ENCODE peak calls at places on chromosome 1, in four cellular contexts. One of them, this sample, is unnamed.

GRCh38 chr1:226862900-226863299 is 7.5 kb upstream of the PSEN2 start:
- DNase-seq in dorsolateral prefrontal cortex: no peak
- DNase-seq in OCI-LY7: no peak
- DNase-seq in progenitor cell of endocrine pancreas: no peak
- DNase-seq in this sample: no peak

GRCh38 chr1:33454646-33455282 is 17.7 kb upstream of the ZSCAN20 start:
- DNase-seq in dorsolateral prefrontal cortex: no peak
- DNase-seq in progenitor cell of endocrine pancreas: no peak
- DNase-seq in OCI-LY7: no peak
- DNase-seq in this sample: peak

GRCh38 chr1:46547481-46548383 is 3.7 kb downstream of the KNCN start:
- DNase-seq in dorsolateral prefrontal cortex: peak
- DNase-seq in OCI-LY7: peak
- DNase-seq in progenitor cell of endocrine pancreas: no peak
- DNase-seq in this sample: peak

GRCh38 chr1:243374412-243374811 is 118.6 kb downstream of the SDCCAG8 start:
- DNase-seq in dorsolateral prefrontal cortex: no peak
- DNase-seq in progenitor cell of endocrine pancreas: no peak
- DNase-seq in OCI-LY7: no peak
- DNase-seq in this sample: no peak

GRCh38 chr1:228009828-228010775 is 3.3 kb downstream of the WNT3A start:
- DNase-seq in OCI-LY7: peak
- DNase-seq in progenitor cell of endocrine pancreas: no peak
- DNase-seq in dorsolateral prefrontal cortex: no peak
- DNase-seq in this sample: peak

GRCh38 chr1:93963585-93963984 is 54.4 kb upstream of the GCLM start:
- DNase-seq in progenitor cell of endocrine pancreas: no peak
- DNase-seq in dorsolateral prefrontal cortex: no peak
- DNase-seq in OCI-LY7: no peak
- DNase-seq in this sample: no peak

GRCh38 chr1:15455522-15455921 is 1.0 kb upstream of the CELA2A start:
- DNase-seq in dorsolateral prefrontal cortex: no peak
- DNase-seq in OCI-LY7: no peak
- DNase-seq in progenitor cell of endocrine pancreas: no peak
- DNase-seq in this sample: no peak

GRCh38 chr1:59379028-59379728 is 82.3 kb downstream of the FGGY start:
- DNase-seq in OCI-LY7: no peak
- DNase-seq in dorsolateral prefrontal cortex: no peak
- DNase-seq in progenitor cell of endocrine pancreas: no peak
- DNase-seq in this sample: no peak

GRCh38 chr1:239987103-239987745 is 104.5 kb upstream of the FMN2 start:
- DNase-seq in OCI-LY7: peak
- DNase-seq in dorsolateral prefrontal cortex: no peak
- DNase-seq in progenitor cell of endocrine pancreas: no peak
- DNase-seq in this sample: peak

DNA sequence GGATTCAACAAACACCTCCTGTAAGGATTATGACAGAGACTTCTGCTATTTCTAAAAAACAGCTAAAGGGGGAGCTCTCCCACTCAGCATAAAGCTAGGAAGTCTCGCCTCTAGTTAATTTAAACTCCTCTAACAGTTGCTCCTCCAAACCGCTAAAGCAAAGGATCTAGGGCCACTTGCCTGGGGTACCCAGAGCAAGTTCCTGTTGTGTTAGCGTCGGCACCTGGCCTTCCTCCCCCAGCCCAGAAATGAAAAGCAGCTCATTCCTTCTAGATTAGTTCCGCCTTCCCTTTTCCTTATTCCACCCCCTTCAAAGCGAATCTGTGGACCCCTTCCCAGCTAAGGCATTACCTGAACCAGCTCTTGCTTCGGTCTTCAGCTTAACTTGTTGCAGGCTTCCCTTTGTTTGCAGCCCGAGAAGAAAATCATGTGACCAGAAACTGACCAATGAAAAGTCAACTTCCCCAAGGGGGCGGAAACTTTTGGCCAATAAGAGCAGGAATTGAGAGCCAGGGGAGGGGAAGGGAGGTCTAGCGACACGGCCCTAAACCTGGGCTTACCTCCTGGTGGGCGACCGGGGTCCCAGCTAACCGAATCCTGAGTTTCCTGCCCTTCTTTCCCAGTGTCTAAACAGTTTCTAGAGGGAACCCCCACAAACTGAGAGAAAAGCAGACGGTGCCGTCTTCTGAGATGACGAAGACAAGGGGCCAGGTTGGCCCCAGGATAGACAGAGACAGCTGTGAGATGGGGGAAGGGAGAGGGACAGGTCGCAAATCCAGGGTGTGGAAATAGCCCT is at the start of gene PBXIP1:
- DNase-seq in dorsolateral prefrontal cortex: no peak
- DNase-seq in progenitor cell of endocrine pancreas: peak
- DNase-seq in OCI-LY7: peak
- DNase-seq in this sample: peak
- TF ChIP-seq CTCF in dorsolateral prefrontal cortex: peak
- TF ChIP-seq CTCF in progenitor cell of endocrine pancreas: peak
- TF ChIP-seq CTCF in OCI-LY7: peak
- TF ChIP-seq CTCF in this sample: no peak

GRCh38 chr1:11858968-11859871 is 475 bp upstream of the NPPB start:
- DNase-seq in progenitor cell of endocrine pancreas: peak
- DNase-seq in dorsolateral prefrontal cortex: no peak
- DNase-seq in OCI-LY7: peak
- DNase-seq in this sample: no peak
- TF ChIP-seq CTCF in progenitor cell of endocrine pancreas: peak
- TF ChIP-seq CTCF in dorsolateral prefrontal cortex: no peak
- TF ChIP-seq CTCF in OCI-LY7: peak
- TF ChIP-seq CTCF in this sample: no peak

GRCh38 chr1:53022179-53022578 is 39.8 kb upstream of the PODN start:
- DNase-seq in dorsolateral prefrontal cortex: no peak
- DNase-seq in progenitor cell of endocrine pancreas: no peak
- DNase-seq in OCI-LY7: no peak
- DNase-seq in this sample: no peak
- TF ChIP-seq CTCF in dorsolateral prefrontal cortex: no peak
- TF ChIP-seq CTCF in progenitor cell of endocrine pancreas: no peak
- TF ChIP-seq CTCF in OCI-LY7: peak
- TF ChIP-seq CTCF in this sample: peak

GRCh38 chr1:10665930-10666850 is 130.3 kb downstream of the CASZ1 start:
- DNase-seq in OCI-LY7: no peak
- DNase-seq in progenitor cell of endocrine pancreas: no peak
- DNase-seq in dorsolateral prefrontal cortex: no peak
- DNase-seq in this sample: no peak

GRCh38 chr1:10663668-10664035 is 132.8 kb downstream of the CASZ1 start:
- DNase-seq in progenitor cell of endocrine pancreas: no peak
- DNase-seq in OCI-LY7: no peak
- DNase-seq in dorsolateral prefrontal cortex: no peak
- DNase-seq in this sample: peak

GRCh38 chr1:10665226-10665625 is 131.2 kb downstream of the CASZ1 start:
- DNase-seq in progenitor cell of endocrine pancreas: no peak
- DNase-seq in OCI-LY7: no peak
- DNase-seq in dorsolateral prefrontal cortex: no peak
- DNase-seq in this sample: no peak

GRCh38 chr1:10662824-10663667 is 133.4 kb downstream of the CASZ1 start:
- DNase-seq in dorsolateral prefrontal cortex: no peak
- DNase-seq in OCI-LY7: no peak
- DNase-seq in progenitor cell of endocrine pancreas: no peak
- DNase-seq in this sample: no peak

GRCh38 chr1:10664251-10664650 is 132.2 kb downstream of the CASZ1 start:
- DNase-seq in dorsolateral prefrontal cortex: no peak
- DNase-seq in OCI-LY7: no peak
- DNase-seq in progenitor cell of endocrine pancreas: no peak
- DNase-seq in this sample: peak
- TF ChIP-seq CTCF in dorsolateral prefrontal cortex: no peak
- TF ChIP-seq CTCF in OCI-LY7: no peak
- TF ChIP-seq CTCF in progenitor cell of endocrine pancreas: no peak
- TF ChIP-seq CTCF in this sample: no peak

GRCh38 chr1:63617450-63617849 is 24.2 kb downstream of the PGM1 start:
- DNase-seq in OCI-LY7: no peak
- DNase-seq in dorsolateral prefrontal cortex: no peak
- DNase-seq in progenitor cell of endocrine pancreas: no peak
- DNase-seq in this sample: no peak

GRCh38 chr1:63618001-63618400 is 24.8 kb downstream of the PGM1 start:
- DNase-seq in OCI-LY7: no peak
- DNase-seq in progenitor cell of endocrine pancreas: no peak
- DNase-seq in dorsolateral prefrontal cortex: no peak
- DNase-seq in this sample: no peak

GRCh38 chr1:63612564-63612963 is 19.4 kb downstream of the PGM1 start:
- DNase-seq in OCI-LY7: no peak
- DNase-seq in progenitor cell of endocrine pancreas: no peak
- DNase-seq in dorsolateral prefrontal cortex: no peak
- DNase-seq in this sample: no peak

GRCh38 chr1:63612971-63613370 is 19.8 kb downstream of the PGM1 start:
- DNase-seq in dorsolateral prefrontal cortex: no peak
- DNase-seq in progenitor cell of endocrine pancreas: no peak
- DNase-seq in OCI-LY7: no peak
- DNase-seq in this sample: no peak

GRCh38 chr1:63615809-63616420 is 22.7 kb downstream of the PGM1 start:
- DNase-seq in dorsolateral prefrontal cortex: no peak
- DNase-seq in OCI-LY7: peak
- DNase-seq in progenitor cell of endocrine pancreas: peak
- DNase-seq in this sample: peak
- TF ChIP-seq CTCF in dorsolateral prefrontal cortex: peak
- TF ChIP-seq CTCF in OCI-LY7: peak
- TF ChIP-seq CTCF in progenitor cell of endocrine pancreas: peak
- TF ChIP-seq CTCF in this sample: peak

GRCh38 chr1:107480548-107480947 is 339.7 kb downstream of the NTNG1 start:
- DNase-seq in OCI-LY7: peak
- DNase-seq in progenitor cell of endocrine pancreas: no peak
- DNase-seq in dorsolateral prefrontal cortex: peak
- DNase-seq in this sample: no peak
- TF ChIP-seq CTCF in OCI-LY7: no peak
- TF ChIP-seq CTCF in progenitor cell of endocrine pancreas: no peak
- TF ChIP-seq CTCF in dorsolateral prefrontal cortex: peak
- TF ChIP-seq CTCF in this sample: no peak

DNA sequence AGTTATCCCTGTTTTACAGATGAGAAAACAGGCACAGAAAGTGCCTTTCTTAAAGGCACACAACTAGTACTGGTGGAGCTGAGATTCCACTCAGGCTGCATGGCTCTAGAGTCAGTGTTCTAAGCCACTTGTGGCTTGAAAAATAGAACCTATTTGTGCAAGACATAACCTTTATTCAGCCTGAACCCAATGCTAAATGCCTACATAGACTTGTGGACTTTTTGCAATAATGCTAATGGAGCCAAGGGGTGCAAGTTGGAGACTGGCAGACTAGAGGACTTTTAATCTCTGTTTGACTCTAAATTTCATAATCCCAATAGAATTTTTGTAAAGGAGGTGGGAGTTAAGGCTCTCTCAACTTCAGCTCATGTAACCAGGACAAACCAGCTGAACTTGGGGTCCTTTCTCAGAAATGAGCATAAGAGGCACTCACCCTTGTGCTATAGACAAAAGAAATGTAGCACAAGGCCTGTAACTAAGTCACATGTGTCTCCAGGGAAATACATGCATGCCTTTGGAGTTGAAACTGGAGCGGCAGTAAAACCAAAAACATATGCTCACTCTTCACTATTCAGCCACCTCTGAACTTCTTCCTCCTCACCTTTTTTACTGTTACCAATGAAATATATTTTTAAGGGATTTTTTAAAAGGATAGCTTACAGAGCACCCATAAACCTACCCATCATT is 43.0 kb upstream of the AK4 start:
- DNase-seq in progenitor cell of endocrine pancreas: no peak
- DNase-seq in OCI-LY7: no peak
- DNase-seq in dorsolateral prefrontal cortex: no peak
- DNase-seq in this sample: no peak
- TF ChIP-seq CTCF in progenitor cell of endocrine pancreas: no peak
- TF ChIP-seq CTCF in OCI-LY7: no peak
- TF ChIP-seq CTCF in dorsolateral prefrontal cortex: no peak
- TF ChIP-seq CTCF in this sample: no peak

GRCh38 chr1:119275145-119275929 is 93.2 kb upstream of the HAO2 start:
- DNase-seq in dorsolateral prefrontal cortex: no peak
- DNase-seq in progenitor cell of endocrine pancreas: peak
- DNase-seq in OCI-LY7: peak
- DNase-seq in this sample: peak

GRCh38 chr1:119279441-119280415 is 88.9 kb upstream of the HAO2 start:
- DNase-seq in progenitor cell of endocrine pancreas: no peak
- DNase-seq in OCI-LY7: no peak
- DNase-seq in dorsolateral prefrontal cortex: no peak
- DNase-seq in this sample: no peak

GRCh38 chr1:119275930-119276215 is 92.7 kb upstream of the HAO2 start:
- DNase-seq in OCI-LY7: no peak
- DNase-seq in progenitor cell of endocrine pancreas: no peak
- DNase-seq in dorsolateral prefrontal cortex: no peak
- DNase-seq in this sample: no peak

DNA sequence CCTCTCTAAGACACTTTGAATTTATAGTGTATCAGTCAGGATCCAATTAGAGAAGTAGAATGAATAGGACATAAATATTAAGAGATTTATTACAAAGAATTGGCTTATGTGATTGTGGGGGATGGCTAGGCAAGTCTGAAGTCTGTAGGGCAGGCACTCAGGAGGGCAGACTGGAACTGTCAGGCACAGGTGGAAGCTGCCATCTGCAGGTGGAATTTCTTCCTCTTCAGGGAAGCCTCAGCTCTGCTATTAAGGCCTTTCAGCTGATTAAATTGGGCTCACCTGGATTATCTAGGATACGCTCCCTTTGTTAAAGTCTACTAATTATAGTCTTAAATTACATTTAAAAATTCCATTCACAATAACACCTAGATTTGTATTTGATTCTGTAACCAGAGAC is 92.0 kb upstream of the HAO2 start:
- DNase-seq in dorsolateral prefrontal cortex: no peak
- DNase-seq in OCI-LY7: no peak
- DNase-seq in progenitor cell of endocrine pancreas: no peak
- DNase-seq in this sample: no peak
- TF ChIP-seq CTCF in dorsolateral prefrontal cortex: no peak
- TF ChIP-seq CTCF in OCI-LY7: peak
- TF ChIP-seq CTCF in progenitor cell of endocrine pancreas: peak
- TF ChIP-seq CTCF in this sample: no peak